ENCODE peak calls at places on chromosomes 7 and 10, in six cellular contexts. V, Q, J, M, E and A are unnamed samples.

GRCh38 chr7:150903627-150904026 is 51.3 kb downstream of the AOC1 start:
- DNase-seq in V (peak; percentile 83), Q (no peak), E (no peak), M (peak; percentile 76), J (peak; percentile 81), A (no peak)

GRCh38 chr10:112333452-112333851 is 40.5 kb upstream of the ACSL5 start:
- DNase-seq in E (no peak), M (no peak), V (no peak), J (no peak), Q (no peak), A (no peak)

GRCh38 chr10:79088176-79088575 is 19.4 kb downstream of the ZMIZ1 start:
- DNase-seq in Q (no peak), J (no peak), V (no peak), E (no peak), M (no peak), A (no peak)

GRCh38 chr10:128029280-128029618 is 97.0 kb downstream of the MKI67 start:
- DNase-seq in V (no peak), Q (no peak), M (no peak), E (no peak), J (no peak), A (no peak)

GRCh38 chr10:17742918-17743317 is 9.1 kb upstream of the TMEM236 start:
- DNase-seq in E (peak; percentile 50), J (peak; percentile 60), M (peak; percentile 85), Q (peak; percentile 75), V (no peak), A (peak; percentile 76)

GRCh38 chr7:375901-376305 is 85.9 kb downstream of the FOXL3 start:
- DNase-seq in E (no peak), J (no peak), M (peak; percentile 52), V (no peak), Q (peak; percentile 49), A (no peak)

GRCh38 chr7:91554893-91555292 is 290.7 kb downstream of the FZD1 start:
- DNase-seq in Q (no peak), E (no peak), M (no peak), J (no peak), V (no peak), A (no peak)

GRCh38 chr7:43612599-43613589 is 30.0 kb downstream of the STK17A start:
- DNase-seq in E (peak; percentile 67), V (no peak), Q (no peak), M (no peak), J (peak; percentile 61), A (no peak)

GRCh38 chr10:110034596-110034995 is 26.8 kb downstream of the ADD3 start:
- DNase-seq in J (peak; percentile 62), M (no peak), Q (no peak), V (no peak), E (no peak), A (no peak)

GRCh38 chr10:132110091-132110490 is 44.3 kb downstream of the JAKMIP3 start:
- DNase-seq in M (no peak), E (no peak), Q (peak; percentile 55), J (no peak), V (no peak), A (no peak)

GRCh38 chr10:119279441-119279840 is 72.1 kb downstream of the GRK5 start:
- DNase-seq in Q (no peak), E (no peak), M (peak; percentile 31), J (no peak), V (no peak), A (no peak)

GRCh38 chr7:120993575-120994191 is 5.2 kb downstream of the CPED1 start:
- DNase-seq in M (no peak), E (no peak), V (no peak), Q (no peak), J (peak; percentile 56), A (no peak)

GRCh38 chr10:23095966-23096813 is 811 bp downstream of the MSRB2 start:
- DNase-seq in M (peak; percentile 62), Q (peak; percentile 77), E (peak; percentile 55), J (peak; percentile 58), V (no peak), A (peak; percentile 41)

GRCh38 chr10:84214612-84215235 is 10.6 kb downstream of the LRIT2 start:
- DNase-seq in J (no peak), Q (peak; percentile 15), V (no peak), M (no peak), E (peak; percentile 73), A (peak; percentile 57)

GRCh38 chr10:33100996-33101747 is 143.1 kb upstream of the ITGB1 start:
- DNase-seq in Q (no peak), J (no peak), M (no peak), V (no peak), E (no peak), A (no peak)

GRCh38 chr7:137695942-137696341 is 150.8 kb downstream of the DGKI start:
- DNase-seq in M (no peak), V (peak; percentile 92), J (no peak), E (no peak), Q (no peak), A (no peak)

GRCh38 chr7:143511593-143512047 is 33.9 kb downstream of the TAS2R41 start:
- DNase-seq in Q (no peak), M (no peak), E (no peak), J (no peak), V (no peak), A (no peak)

GRCh38 chr7:111477462-111478225 is 84.6 kb downstream of the IMMP2L start:
- DNase-seq in V (no peak), Q (no peak), M (no peak), E (no peak), J (no peak), A (no peak)

GRCh38 chr7:27466703-27467102 is 196.0 kb downstream of the HIBADH start:
- DNase-seq in V (no peak), M (no peak), J (no peak), Q (no peak), E (no peak), A (no peak)

GRCh38 chr7:20307119-20307518 is 23.6 kb upstream of the ITGB8 start:
- DNase-seq in V (no peak), E (peak; percentile 36), J (peak; percentile 46), Q (no peak), M (no peak), A (no peak)

GRCh38 chr10:35040761-35041501 is 49.2 kb downstream of the CUL2 start:
- DNase-seq in M (no peak), E (no peak), Q (no peak), V (no peak), J (peak; percentile 63), A (no peak)

GRCh38 chr10:75613685-75614587 is 182.5 kb downstream of the LRMDA start:
- DNase-seq in V (no peak), E (no peak), Q (no peak), J (no peak), M (no peak), A (no peak)

DNA sequence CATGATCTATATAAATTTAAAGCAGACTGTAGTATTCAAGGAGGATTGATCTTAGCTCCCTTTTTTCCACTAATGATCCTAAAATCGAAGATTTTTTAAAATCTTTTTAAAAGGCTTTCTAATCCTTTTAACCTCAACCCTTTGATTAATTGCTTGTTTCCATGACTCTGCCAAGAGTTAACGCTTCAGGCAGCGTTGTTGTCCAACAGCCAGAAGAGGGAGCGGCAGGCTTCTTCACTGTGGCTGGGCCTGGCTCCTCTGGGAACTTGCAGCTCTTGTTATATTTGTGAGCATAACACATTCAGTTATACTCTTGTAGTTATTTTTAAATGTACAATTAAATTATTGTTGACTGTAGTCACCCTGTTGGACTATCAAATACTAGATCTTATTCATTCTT is 26.3 kb downstream of the CRCP start:
- DNase-seq in Q (no peak), J (peak; percentile 84), V (peak; percentile 10), E (no peak), M (peak; percentile 67), A (peak; percentile 74)
- TF ChIP-seq CTCF in Q (peak; percentile 24), J (peak; percentile 79), V (peak; percentile 71), E (no peak), M (no peak), A (peak; percentile 6)

DNA sequence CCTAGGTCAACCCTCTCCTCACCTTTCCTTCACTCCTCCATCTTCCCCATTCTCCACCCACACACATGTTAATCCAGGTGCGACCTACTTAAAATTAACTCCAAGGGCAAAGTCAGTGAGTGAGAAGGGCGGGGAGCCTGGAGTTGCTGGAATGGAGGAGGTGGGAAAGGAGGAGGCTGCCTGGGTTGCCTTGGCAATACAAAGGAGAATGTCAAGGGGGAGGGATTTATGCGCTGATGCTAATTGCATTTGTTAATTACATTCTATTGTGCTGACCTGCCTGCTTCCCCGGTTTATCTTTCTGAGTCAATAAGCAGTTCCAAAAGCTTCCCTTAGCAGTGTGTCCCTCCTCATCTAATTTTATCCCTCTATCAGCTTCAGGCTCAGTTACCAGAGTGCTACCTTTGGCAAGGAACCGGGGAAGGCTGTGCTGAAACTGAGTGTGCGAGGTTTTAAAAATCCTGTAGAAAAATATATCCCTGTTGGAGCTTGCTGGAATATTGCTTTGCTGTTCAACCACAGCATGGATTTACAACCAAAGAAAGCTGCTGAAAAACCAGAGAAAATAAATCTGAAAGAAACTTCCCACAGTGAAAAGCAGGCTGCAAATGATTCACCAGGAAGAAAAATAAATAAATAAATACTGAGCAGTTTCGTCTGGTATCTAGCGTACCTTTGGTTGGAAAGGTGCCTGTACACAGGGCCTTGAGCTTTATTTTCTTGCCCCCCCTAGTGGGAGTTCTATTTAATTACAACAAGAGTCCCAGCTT is 113.2 kb upstream of the DGKB start:
- DNase-seq in E (peak; percentile 7), J (peak; percentile 49), M (no peak), V (peak; percentile 80), Q (no peak), A (no peak)
- TF ChIP-seq CTCF in E (peak; percentile 66), J (peak; percentile 54), M (peak; percentile 66), V (peak; percentile 63), Q (peak; percentile 53), A (peak; percentile 78)

GRCh38 chr7:100192951-100193350 is 15.2 kb downstream of the STAG3 start:
- DNase-seq in E (no peak), V (no peak), J (no peak), Q (no peak), M (no peak), A (no peak)

GRCh38 chr7:100189061-100189460 is 11.3 kb downstream of the STAG3 start:
- DNase-seq in Q (no peak), M (no peak), V (no peak), E (no peak), J (no peak), A (no peak)

GRCh38 chr7:100195222-100195621 is 17.5 kb downstream of the STAG3 start:
- DNase-seq in Q (no peak), J (no peak), M (no peak), V (no peak), E (no peak), A (no peak)

GRCh38 chr7:100191775-100192174 is 14.1 kb downstream of the STAG3 start:
- DNase-seq in J (peak; percentile 78), M (no peak), E (no peak), V (no peak), Q (no peak), A (no peak)

DNA sequence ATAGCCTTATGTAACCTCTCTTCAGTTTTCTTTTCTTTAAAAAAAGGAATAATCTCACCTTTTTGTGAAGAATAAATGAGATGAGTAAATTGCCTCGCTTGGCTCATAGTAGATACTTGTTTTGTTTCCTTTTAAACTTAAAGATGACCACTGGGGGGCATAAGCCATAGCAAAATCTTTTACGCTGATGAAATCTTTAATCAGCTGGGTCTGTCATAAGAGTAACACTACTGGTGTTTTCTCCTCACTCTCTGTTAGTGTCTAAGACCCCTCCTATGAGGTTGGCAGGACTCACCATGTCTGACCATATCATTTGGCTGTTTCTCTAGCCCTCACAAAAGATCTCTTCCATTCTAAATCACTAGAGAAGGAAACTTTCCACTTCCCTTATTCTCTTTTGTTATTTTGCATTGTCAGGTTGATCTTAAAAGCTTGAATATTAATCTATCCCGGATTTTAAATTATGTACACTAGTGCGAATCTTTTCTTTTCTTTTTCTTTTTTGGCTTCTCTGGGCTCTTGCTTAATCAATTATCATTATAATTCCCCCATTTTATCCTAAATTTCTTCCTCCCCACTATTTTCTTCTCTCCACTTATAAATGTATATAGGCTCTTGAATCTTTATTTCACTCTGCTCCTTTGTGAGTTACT is 12.5 kb downstream of the STAG3 start:
- DNase-seq in V (no peak), Q (no peak), J (peak; percentile 62), M (no peak), E (peak; percentile 38), A (no peak)
- TF ChIP-seq CTCF in V (peak; percentile 25), Q (no peak), J (peak; percentile 57), M (no peak), E (peak; percentile 55), A (no peak)

GRCh38 chr7:114310344-114311118 is 104.1 kb upstream of the FOXP2 start:
- DNase-seq in Q (no peak), V (no peak), E (no peak), M (no peak), J (no peak), A (no peak)
- TF ChIP-seq CTCF in Q (no peak), V (peak; percentile 46), E (peak; percentile 19), M (no peak), J (no peak), A (no peak)